ENCODE peak calls at places on chromosome 6, in nine cellular contexts. Z is adipocyte; D is psoas muscle; R is cardiac muscle cell; T is effector memory CD4-positive, alpha-beta T cell; P is IMR-90; H is small intestine; O is iPS DF 6.9; U is suprapubic skin. J is an unnamed sample.
A peak's percentile ranks its signal among the peaks of the same experiment; 100 is the strongest.

GRCh38 chr6:145745861-145746260 is 10.5 kb upstream of the EPM2A start:
- DNase-seq in Z (no peak), D (no peak), R (no peak), T (no peak), P (no peak), H (no peak), O (no peak), U (no peak), J (no peak)

GRCh38 chr6:2542858-2543218 is 207.9 kb downstream of the MYLK4 start:
- DNase-seq in Z (peak; percentile 85), D (no peak), R (peak; percentile 96), T (no peak), P (peak; percentile 89), H (peak; percentile 65), O (no peak), U (no peak), J (no peak)

GRCh38 chr6:160992323-160993314 is 1.1 kb downstream of the MAP3K4 start:
- DNase-seq in Z (peak; percentile 86), D (no peak), R (peak; percentile 81), T (peak; percentile 32), P (peak; percentile 70), H (peak; percentile 77), O (no peak), U (no peak), J (peak; percentile 44)

GRCh38 chr6:118743744-118744143 is 92.4 kb upstream of the CEP85L start:
- DNase-seq in Z (peak; percentile 43), D (no peak), R (no peak), T (no peak), P (peak; percentile 74), H (no peak), O (no peak), U (no peak), J (no peak)

GRCh38 chr6:82385961-82386360 is 22.3 kb downstream of the TPBG start:
- DNase-seq in Z (no peak), D (no peak), R (no peak), T (no peak), P (no peak), H (no peak), O (no peak), U (no peak), J (no peak)

GRCh38 chr6:52994789-52995078 is 350 bp downstream of the GSTA4 start:
- DNase-seq in Z (no peak), D (peak; percentile 35), R (no peak), T (no peak), P (peak; percentile 8), H (no peak), O (no peak), U (peak; percentile 77), J (no peak)

GRCh38 chr6:105818505-105818904 is 267.6 kb upstream of the PRDM1 start:
- DNase-seq in Z (no peak), D (no peak), R (no peak), T (no peak), P (no peak), H (no peak), O (no peak), U (no peak), J (no peak)

GRCh38 chr6:26031151-26031594 is 56.1 kb upstream of the HFE start:
- DNase-seq in Z (no peak), D (no peak), R (no peak), T (no peak), P (no peak), H (no peak), O (no peak), U (no peak), J (no peak)

GRCh38 chr6:47308674-47309325 is 905 bp downstream of the TNFRSF21 start:
- DNase-seq in Z (peak; percentile 66), D (peak; percentile 21), R (peak; percentile 27), T (no peak), P (peak; percentile 19), H (peak; percentile 24), O (no peak), U (peak; percentile 60), J (no peak)

GRCh38 chr6:11964729-11965128 is 47.4 kb upstream of the HIVEP1 start:
- DNase-seq in Z (no peak), D (no peak), R (peak; percentile 44), T (no peak), P (no peak), H (no peak), O (no peak), U (no peak), J (no peak)

GRCh38 chr6:32839356-32839755 is 817 bp upstream of the TAP2 start:
- DNase-seq in Z (no peak), D (no peak), R (no peak), T (no peak), P (no peak), H (no peak), O (no peak), U (no peak), J (no peak)

GRCh38 chr6:100372326-100372725 is 92.4 kb downstream of the SIM1 start:
- DNase-seq in Z (no peak), D (no peak), R (no peak), T (no peak), P (no peak), H (no peak), O (no peak), U (no peak), J (no peak)

GRCh38 chr6:60679175-60679574 is 1606.8 kb downstream of the KHDRBS2 start:
- DNase-seq in Z (no peak), D (no peak), R (no peak), T (no peak), P (no peak), H (no peak), O (no peak), U (no peak), J (no peak)
- H3K9me3 ChIP-seq in Z (peaks cover 13% of the 10 kb centered on the region), D (peaks cover 7% of the 10 kb centered on the region), R (no peaks in the 10 kb centered on the region), T (no peaks in the 10 kb centered on the region), P (peaks cover 4% of the 10 kb centered on the region), H (peaks cover 2% of the 10 kb centered on the region), O (no peaks in the 10 kb centered on the region), U (no peaks in the 10 kb centered on the region), J (peaks cover 2% of the 10 kb centered on the region)

GRCh38 chr6:164419099-164419498 is 890.3 kb downstream of the C6orf118 start:
- DNase-seq in Z (no peak), D (no peak), R (no peak), T (no peak), P (no peak), H (no peak), O (no peak), U (no peak), J (no peak)
- H3K9me3 ChIP-seq in Z (no peaks in the 10 kb centered on the region), D (peaks cover 5% of the 10 kb centered on the region), R (no peaks in the 10 kb centered on the region), T (no peaks in the 10 kb centered on the region), P (peaks cover 13% of the 10 kb centered on the region), H (no peaks in the 10 kb centered on the region), O (peaks cover 2% of the 10 kb centered on the region), U (peaks cover 9% of the 10 kb centered on the region), J (no peaks in the 10 kb centered on the region)

GRCh38 chr6:373773-374724 is 17.5 kb upstream of the IRF4 start:
- DNase-seq in Z (peak; percentile 38), D (no peak), R (peak; percentile 13), T (no peak), P (peak; percentile 16), H (no peak), O (no peak), U (peak; percentile 54), J (no peak)
- H3K9me3 ChIP-seq in Z (no peaks in the 10 kb centered on the region), D (no peaks in the 10 kb centered on the region), R (no peaks in the 10 kb centered on the region), T (no peaks in the 10 kb centered on the region), P (peaks cover 16% of the 10 kb centered on the region), H (no peaks in the 10 kb centered on the region), O (no peaks in the 10 kb centered on the region), U (no peaks in the 10 kb centered on the region), J (no peaks in the 10 kb centered on the region)

GRCh38 chr6:22132662-22133061 is 164.2 kb downstream of the PRL start:
- DNase-seq in Z (no peak), D (no peak), R (no peak), T (no peak), P (no peak), H (no peak), O (no peak), U (no peak), J (no peak)

GRCh38 chr6:22133352-22133751 is 163.5 kb downstream of the PRL start:
- DNase-seq in Z (no peak), D (no peak), R (no peak), T (no peak), P (no peak), H (no peak), O (no peak), U (no peak), J (no peak)

GRCh38 chr6:22134308-22134707 is 162.5 kb downstream of the PRL start:
- DNase-seq in Z (no peak), D (no peak), R (no peak), T (no peak), P (no peak), H (no peak), O (no peak), U (no peak), J (no peak)

GRCh38 chr6:22126910-22127309 is 169.9 kb downstream of the PRL start:
- DNase-seq in Z (no peak), D (no peak), R (no peak), T (no peak), P (no peak), H (no peak), O (no peak), U (no peak), J (no peak)

GRCh38 chr6:22129751-22130150 is 167.1 kb downstream of the PRL start:
- DNase-seq in Z (no peak), D (no peak), R (no peak), T (no peak), P (no peak), H (no peak), O (no peak), U (no peak), J (no peak)
- H3K9me3 ChIP-seq in Z (peaks cover 19% of the 10 kb centered on the region), D (peaks cover 7% of the 10 kb centered on the region), R (no peaks in the 10 kb centered on the region), T (no peaks in the 10 kb centered on the region), P (no peaks in the 10 kb centered on the region), H (peaks cover 1% of the 10 kb centered on the region), O (no peaks in the 10 kb centered on the region), U (no peaks in the 10 kb centered on the region), J (no peaks in the 10 kb centered on the region)